ENCODE peak calls at places on chromosomes 12 and 14, in eight cellular contexts. D is A549, E is psoas muscle, C is H9, K is endothelial cell, A is glutamatergic neuron, S is Calu3, M is HFFc6. Z is an unnamed sample.

GRCh38 chr12:88617352-88617751 is 37.1 kb upstream of the KITLG start:
- DNase-seq in E (no peak), M (no peak), S (no peak), C (no peak), K (no peak), A (no peak), D (no peak), Z (no peak)

GRCh38 chr12:123059501-123059900 is 79.0 kb downstream of the ARL6IP4 start:
- DNase-seq in E (no peak), A (no peak), K (no peak), C (no peak), S (no peak), M (no peak), D (no peak), Z (no peak)

GRCh38 chr12:24822121-24822899 is 126.6 kb downstream of the BCAT1 start:
- DNase-seq in K (no peak), A (no peak), E (no peak), S (no peak), C (no peak), M (peak), D (no peak), Z (peak)

GRCh38 chr14:56581041-56581727 is 1.6 kb downstream of the TMEM260 start:
- DNase-seq in D (no peak), S (no peak), C (no peak), A (no peak), M (no peak), E (no peak), K (no peak), Z (no peak)

GRCh38 chr12:91852646-91853045 is 293.0 kb downstream of the BTG1 start:
- DNase-seq in A (no peak), S (no peak), M (no peak), D (no peak), C (no peak), K (no peak), E (no peak), Z (peak)

GRCh38 chr14:83491091-83491490 is 1957.4 kb upstream of the SEL1L start:
- DNase-seq in K (no peak), S (no peak), M (no peak), C (no peak), E (no peak), A (peak), D (no peak), Z (no peak)

GRCh38 chr12:116878567-116879508 is 2.4 kb downstream of the HRK start:
- DNase-seq in K (no peak), S (peak), E (no peak), C (peak), A (peak), M (no peak), D (no peak), Z (peak)

GRCh38 chr12:126483145-126484068 is 1418.2 kb downstream of the AACS start:
- DNase-seq in K (no peak), E (no peak), D (no peak), C (no peak), A (no peak), M (peak), S (no peak), Z (peak)

GRCh38 chr14:30287579-30288445 is 271.1 kb upstream of the G2E3 start:
- DNase-seq in A (no peak), K (no peak), E (no peak), D (no peak), S (no peak), C (no peak), M (no peak), Z (no peak)

GRCh38 chr14:98956181-98956580 is 315.8 kb downstream of the BCL11B start:
- DNase-seq in A (no peak), E (no peak), S (no peak), K (no peak), M (no peak), D (no peak), C (peak), Z (no peak)

GRCh38 chr14:30153662-30154061 is 226.0 kb upstream of the PRKD1 start:
- DNase-seq in S (no peak), M (no peak), E (no peak), K (no peak), D (no peak), C (no peak), A (no peak), Z (no peak)

GRCh38 chr14:70707138-70708038 is 65.7 kb downstream of the TTC9 start:
- DNase-seq in K (no peak), A (no peak), M (peak), C (peak), S (peak), D (peak), E (no peak), Z (peak)

GRCh38 chr12:103698752-103699540 is 111.9 kb downstream of the STAB2 start:
- DNase-seq in K (no peak), M (no peak), E (no peak), S (no peak), D (no peak), A (no peak), C (no peak), Z (no peak)

GRCh38 chr14:77607741-77608302 is 8.6 kb downstream of the SPTLC2 start:
- DNase-seq in C (peak), E (no peak), S (no peak), K (peak), M (no peak), A (peak), D (no peak), Z (no peak)

GRCh38 chr12:103640410-103640809 is 53.3 kb downstream of the STAB2 start:
- DNase-seq in E (no peak), M (no peak), K (no peak), S (no peak), D (no peak), A (no peak), C (no peak), Z (no peak)

GRCh38 chr12:113684053-113684907 is 212.6 kb upstream of the LHX5 start:
- DNase-seq in S (no peak), D (no peak), K (no peak), C (peak), M (no peak), A (peak), E (no peak), Z (no peak)

GRCh38 chr14:40122978-40123648 is 690.9 kb upstream of the FBXO33 start:
- DNase-seq in C (no peak), A (no peak), D (no peak), S (no peak), M (no peak), E (no peak), K (no peak), Z (peak)

GRCh38 chr12:29350080-29350479 is 30.9 kb downstream of the ERGIC2 start:
- DNase-seq in K (no peak), E (no peak), D (peak), S (no peak), A (no peak), M (peak), C (no peak), Z (peak)

GRCh38 chr14:106037380-106037779 is 511.0 kb downstream of the TMEM121 start:
- DNase-seq in S (no peak), M (no peak), D (no peak), E (no peak), K (no peak), A (no peak), C (no peak), Z (peak)

GRCh38 chr12:29640589-29641345 is 143.0 kb downstream of the TMTC1 start:
- DNase-seq in A (no peak), E (peak), C (peak), D (peak), M (no peak), K (no peak), S (no peak), Z (peak)

DNA sequence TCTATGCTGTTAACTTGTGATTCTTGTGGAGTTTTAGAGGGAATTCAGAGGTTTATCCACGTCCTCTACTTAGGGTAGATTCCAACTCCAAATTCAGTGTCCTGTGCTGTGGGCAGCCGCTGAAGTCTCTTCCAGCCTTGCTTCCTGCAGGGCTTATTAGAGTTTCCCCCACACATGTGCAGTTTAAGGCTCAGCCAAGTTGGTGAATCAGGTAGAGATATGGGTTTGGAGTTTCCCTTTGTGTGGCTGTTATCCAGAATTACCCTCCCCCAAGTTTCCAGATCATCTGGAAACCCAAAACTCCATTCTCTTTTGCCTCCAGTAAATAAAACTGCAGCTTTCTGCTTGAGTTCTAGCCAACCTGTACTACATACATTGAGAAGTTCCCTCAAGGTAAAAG is 853.7 kb downstream of the GALC start:
- DNase-seq in E (no peak), K (no peak), A (no peak), D (no peak), S (no peak), C (no peak), M (no peak), Z (no peak)
- TF ChIP-seq CTCF in E (no peak), K (no peak), A (no peak), D (no peak), S (no peak), C (no peak), M (no peak), Z (no peak)

GRCh38 chr12:112091563-112091962 is 17.0 kb downstream of the NAA25 start:
- DNase-seq in K (no peak), S (no peak), M (no peak), E (no peak), C (no peak), D (no peak), A (no peak), Z (no peak)

GRCh38 chr12:112087851-112088250 is 20.7 kb downstream of the NAA25 start:
- DNase-seq in E (no peak), S (no peak), C (no peak), D (no peak), A (no peak), K (no peak), M (no peak), Z (no peak)

DNA sequence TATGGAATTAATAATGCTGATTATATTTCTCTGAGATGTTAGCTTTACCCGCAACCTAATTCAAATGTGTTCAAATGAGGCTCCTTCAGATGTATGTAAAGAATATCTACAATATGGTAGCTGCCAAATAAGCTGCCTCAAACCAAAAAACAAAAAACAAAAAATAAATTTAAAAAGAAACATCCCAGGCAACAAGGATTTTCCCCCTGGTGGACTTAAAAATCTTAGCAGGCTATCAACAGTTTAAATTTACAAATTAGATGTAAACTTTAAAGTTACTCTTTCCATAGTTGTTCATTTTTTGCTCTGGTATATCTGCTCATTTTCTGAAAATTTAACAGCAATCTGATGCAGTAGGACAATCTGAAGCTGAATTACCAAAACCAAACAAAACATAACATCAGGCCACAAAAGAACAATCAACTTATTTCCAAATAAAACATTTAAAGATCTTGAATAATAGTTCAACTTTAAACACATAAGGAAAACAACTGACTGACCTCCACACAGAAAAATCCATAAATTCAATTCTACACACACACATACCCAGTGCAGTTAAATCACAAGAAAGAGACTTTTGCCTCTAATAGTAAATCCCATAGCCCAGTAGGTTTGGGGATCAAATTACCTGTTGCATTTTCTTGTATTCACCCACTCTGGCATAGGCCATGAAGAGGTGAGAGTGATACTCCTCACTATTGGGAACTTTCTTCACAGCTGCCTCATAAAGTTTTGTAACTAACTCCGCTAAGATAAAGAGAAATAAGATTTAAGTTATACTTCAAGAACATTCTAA is 21.3 kb downstream of the NAA25 start:
- DNase-seq in K (no peak), M (no peak), C (no peak), E (no peak), S (no peak), D (no peak), A (no peak), Z (no peak)
- TF ChIP-seq CTCF in K (peak), M (peak), C (peak), E (no peak), S (no peak), D (no peak), A (peak), Z (peak)

DNA sequence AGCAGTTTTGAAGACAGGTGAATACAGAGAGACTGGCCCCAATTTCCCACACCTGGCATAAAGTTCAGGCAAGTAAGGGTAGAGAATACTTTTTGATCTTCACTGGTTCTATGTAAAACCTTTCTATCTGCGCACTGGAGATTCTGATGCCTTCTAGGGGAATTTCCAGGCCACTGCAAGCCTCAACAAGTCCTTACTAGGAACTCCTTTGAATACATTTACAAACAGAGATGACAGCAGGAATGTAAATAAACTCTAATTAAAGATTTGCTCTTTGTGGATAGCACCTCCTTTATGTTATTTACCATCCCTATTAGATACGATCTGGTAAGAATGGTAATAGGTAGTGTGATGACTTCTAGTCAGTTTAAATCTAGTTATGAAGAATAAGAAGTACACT is 69.2 kb downstream of the NTN4 start:
- DNase-seq in D (peak), M (peak), S (no peak), E (no peak), K (no peak), C (no peak), A (no peak), Z (peak)
- TF ChIP-seq CTCF in D (no peak), M (peak), S (no peak), E (no peak), K (no peak), C (peak), A (no peak), Z (no peak)

GRCh38 chr14:60732840-60733483 is 1.6 kb upstream of the MNAT1 start:
- DNase-seq in D (peak), K (no peak), E (no peak), M (no peak), A (no peak), S (no peak), C (no peak), Z (no peak)

GRCh38 chr14:60736494-60736893 is 1.9 kb downstream of the MNAT1 start:
- DNase-seq in M (peak), D (peak), S (no peak), K (no peak), E (no peak), A (no peak), C (no peak), Z (peak)

GRCh38 chr14:60738843-60739508 is 4.4 kb downstream of the MNAT1 start:
- DNase-seq in M (no peak), E (no peak), C (no peak), K (no peak), S (no peak), A (no peak), D (no peak), Z (no peak)

DNA sequence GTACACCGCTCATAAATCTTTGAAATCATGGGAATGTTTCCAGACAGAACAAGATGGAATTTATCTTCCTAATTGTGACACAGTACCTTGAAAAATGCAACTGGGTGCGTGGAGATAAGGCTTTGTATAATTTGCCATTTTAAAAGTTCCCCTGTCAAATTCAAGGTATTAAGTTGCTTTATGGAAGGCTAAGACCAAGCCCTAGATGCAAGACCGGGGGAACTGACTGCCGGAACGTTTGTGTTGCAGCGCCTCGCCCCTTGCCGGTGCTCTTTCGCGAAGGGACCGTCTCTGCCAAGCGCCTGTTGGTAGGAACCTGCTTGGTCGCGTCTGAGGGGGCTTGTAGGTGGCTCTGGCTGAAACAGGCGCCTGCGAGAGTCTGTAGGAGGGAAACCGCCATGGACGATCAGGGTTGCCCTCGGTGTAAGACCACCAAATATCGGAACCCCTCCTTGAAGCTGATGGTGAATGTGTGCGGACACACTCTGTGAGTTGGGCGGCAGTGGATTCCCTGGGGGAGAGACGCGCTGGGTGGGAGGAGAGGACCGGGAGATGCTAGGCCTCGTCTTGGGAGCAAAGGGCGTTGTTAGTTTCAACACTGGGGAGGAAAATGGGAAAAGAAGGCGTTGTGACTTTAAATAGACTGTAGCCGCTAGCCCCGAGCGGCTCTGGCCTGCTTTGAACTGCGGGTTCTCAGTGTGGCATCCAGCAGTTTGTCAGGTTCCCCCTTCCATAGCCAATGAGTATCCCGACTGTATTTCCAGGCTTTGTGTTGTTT is at the start of gene MNAT1:
- DNase-seq in K (peak), D (peak), E (peak), S (peak), M (peak), C (peak), A (peak), Z (peak)
- TF ChIP-seq CTCF in K (no peak), D (no peak), E (no peak), S (no peak), M (no peak), C (no peak), A (no peak), Z (no peak)

DNA sequence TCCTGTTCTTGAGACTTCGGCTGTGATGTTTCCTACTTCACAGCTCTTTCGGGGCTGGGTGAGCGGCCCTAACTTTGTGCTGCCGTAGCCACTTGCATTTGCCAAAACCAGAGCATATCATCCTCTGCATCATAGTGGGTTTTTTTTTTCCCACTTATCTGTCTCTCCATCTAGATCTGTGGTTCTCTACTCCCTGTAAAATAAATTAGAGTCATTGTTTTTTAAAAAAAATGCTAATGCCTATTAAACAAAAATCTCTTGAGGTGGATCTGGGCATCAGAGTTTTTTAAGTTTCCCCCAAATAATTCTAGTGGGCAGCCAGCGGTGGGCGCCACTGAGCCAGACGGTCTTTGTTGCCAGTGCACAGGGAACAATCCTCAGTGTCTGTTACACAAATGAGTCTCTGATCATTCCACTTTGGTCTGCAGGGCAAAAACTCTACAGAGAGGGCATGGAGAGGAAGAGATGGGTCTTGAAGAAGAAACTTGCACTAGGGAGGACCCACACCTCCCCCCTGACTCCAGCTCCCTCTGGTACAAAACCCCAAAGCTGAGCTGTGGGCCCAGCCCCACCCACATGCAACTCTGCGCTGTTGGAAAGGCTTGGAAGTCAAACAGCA is 62.4 kb upstream of the BCL2L14 start:
- DNase-seq in M (no peak), S (no peak), C (peak), E (no peak), A (peak), D (no peak), K (no peak), Z (no peak)
- TF ChIP-seq CTCF in M (peak), S (peak), C (peak), E (no peak), A (peak), D (no peak), K (peak), Z (no peak)

DNA sequence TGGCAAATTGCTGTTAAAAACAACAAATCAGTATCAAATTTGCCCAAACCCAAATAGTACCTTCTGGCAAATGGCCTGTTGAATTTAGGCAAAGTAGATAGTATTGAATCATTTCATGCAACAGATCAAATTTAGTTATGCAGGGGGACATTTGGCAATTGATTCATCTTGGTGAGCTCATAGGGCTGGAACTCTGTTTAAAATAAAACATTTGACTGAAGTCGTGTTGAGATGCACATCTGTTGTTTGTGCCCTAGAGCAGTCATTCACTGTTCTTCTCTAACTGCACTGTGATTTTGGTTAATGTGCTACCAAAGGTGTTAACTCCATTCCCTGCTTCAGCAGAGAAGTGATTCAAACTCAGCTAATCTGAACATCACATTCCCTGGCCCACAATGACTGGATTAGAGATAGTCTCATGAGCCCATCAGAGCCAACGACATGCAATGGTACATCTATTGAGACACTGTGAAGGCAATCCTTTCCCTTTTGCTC is 44.0 kb upstream of the CSRP2 start:
- DNase-seq in K (no peak), C (no peak), M (no peak), S (no peak), A (no peak), E (no peak), D (no peak), Z (no peak)
- TF ChIP-seq CTCF in K (no peak), C (no peak), M (no peak), S (no peak), A (no peak), E (no peak), D (no peak), Z (no peak)

Z was measured in MCF 10A.